ENCODE peak calls at places on chromosomes 13 and 19, in eight cellular contexts. G, E, B, D, S, Z, I and J are unnamed samples.

GRCh38 chr13:106640515-106640914 is 72.6 kb upstream of the ARGLU1 start:
- DNase-seq in B (no peak), G (no peak), D (no peak), S (no peak), Z (no peak), E (no peak), I (no peak), J (no peak)

GRCh38 chr19:55676889-55677505 is 2.0 kb downstream of the EPN1 start:
- DNase-seq in B (no peak), S (no peak), Z (no peak), G (no peak), E (no peak), D (no peak), I (no peak), J (no peak)

GRCh38 chr19:58095328-58095727 is 2.7 kb downstream of the ZSCAN18 start:
- DNase-seq in B (no peak), D (no peak), E (no peak), Z (no peak), S (no peak), G (no peak), I (no peak), J (no peak)

GRCh38 chr13:105343134-105343806 is 1192.2 kb downstream of the EFNB2 start:
- DNase-seq in G (no peak), D (no peak), E (no peak), B (no peak), Z (no peak), I (no peak), S (no peak), J (no peak)

GRCh38 chr13:73987618-73988017 is 146.6 kb downstream of the KLF12 start:
- DNase-seq in S (no peak), B (no peak), I (no peak), D (no peak), G (no peak), E (no peak), Z (no peak), J (no peak)

GRCh38 chr13:106521101-106521799 is 14.2 kb downstream of the EFNB2 start:
- DNase-seq in G (no peak), I (no peak), S (no peak), B (no peak), D (no peak), E (no peak), Z (no peak), J (no peak)

GRCh38 chr13:75963318-75963717 is 327.2 kb downstream of the LMO7 start:
- DNase-seq in S (no peak), B (no peak), I (no peak), Z (no peak), G (peak; percentile 34), E (no peak), D (no peak), J (no peak)

GRCh38 chr13:114194853-114195252 is 15.8 kb downstream of the CFAP97D2 start:
- DNase-seq in E (no peak), B (no peak), I (no peak), D (no peak), Z (no peak), G (no peak), S (no peak), J (no peak)

GRCh38 chr13:29901714-29902631 is 51.6 kb upstream of the UBL3 start:
- DNase-seq in B (no peak), Z (no peak), S (peak; percentile 68), I (no peak), G (peak; percentile 94), D (no peak), E (peak; percentile 47), J (no peak)

GRCh38 chr13:54852831-54853230 is 1824.2 kb downstream of the OLFM4 start:
- DNase-seq in D (no peak), Z (no peak), E (no peak), B (no peak), S (no peak), G (no peak), I (no peak), J (no peak)

GRCh38 chr13:99980201-99981114 is 1.1 kb upstream of the ZIC2 start:
- DNase-seq in D (peak; percentile 81), E (peak; percentile 80), G (peak; percentile 54), B (peak; percentile 90), I (peak; percentile 68), S (peak; percentile 38), Z (peak; percentile 75), J (no peak)

GRCh38 chr13:113647351-113648217 is 10.4 kb downstream of the ATP4B start:
- DNase-seq in I (peak; percentile 90), B (peak; percentile 96), E (peak; percentile 98), G (no peak), Z (peak; percentile 94), S (peak; percentile 84), D (peak; percentile 96), J (peak; percentile 88)

GRCh38 chr13:86108334-86108733 is 309.1 kb upstream of the SLITRK6 start:
- DNase-seq in I (no peak), E (no peak), D (no peak), S (no peak), G (no peak), B (no peak), Z (no peak), J (no peak)

GRCh38 chr19:21326169-21326568 is 3.0 kb downstream of the ZNF708 start:
- DNase-seq in D (no peak), E (no peak), Z (no peak), I (no peak), S (no peak), B (no peak), G (no peak), J (no peak)

GRCh38 chr13:57877596-57877995 is 246.1 kb downstream of the PCDH17 start:
- DNase-seq in D (no peak), Z (no peak), S (no peak), E (no peak), I (no peak), G (peak; percentile 24), B (no peak), J (no peak)

GRCh38 chr19:15425321-15425950 is 6.6 kb upstream of the AKAP8L start:
- DNase-seq in I (no peak), S (no peak), E (no peak), Z (no peak), B (no peak), D (no peak), G (no peak), J (no peak)

GRCh38 chr19:15427350-15427700 is 8.5 kb upstream of the AKAP8L start:
- DNase-seq in D (no peak), E (no peak), B (no peak), Z (no peak), S (no peak), I (no peak), G (no peak), J (no peak)

GRCh38 chr19:15427991-15428471 is 9.2 kb upstream of the AKAP8L start:
- DNase-seq in D (no peak), Z (no peak), G (no peak), I (no peak), S (no peak), E (no peak), B (no peak), J (peak; percentile 59)

GRCh38 chr19:15424692-15425272 is 6.0 kb upstream of the AKAP8L start:
- DNase-seq in G (no peak), B (no peak), E (no peak), Z (no peak), I (no peak), D (no peak), S (no peak), J (no peak)

DNA sequence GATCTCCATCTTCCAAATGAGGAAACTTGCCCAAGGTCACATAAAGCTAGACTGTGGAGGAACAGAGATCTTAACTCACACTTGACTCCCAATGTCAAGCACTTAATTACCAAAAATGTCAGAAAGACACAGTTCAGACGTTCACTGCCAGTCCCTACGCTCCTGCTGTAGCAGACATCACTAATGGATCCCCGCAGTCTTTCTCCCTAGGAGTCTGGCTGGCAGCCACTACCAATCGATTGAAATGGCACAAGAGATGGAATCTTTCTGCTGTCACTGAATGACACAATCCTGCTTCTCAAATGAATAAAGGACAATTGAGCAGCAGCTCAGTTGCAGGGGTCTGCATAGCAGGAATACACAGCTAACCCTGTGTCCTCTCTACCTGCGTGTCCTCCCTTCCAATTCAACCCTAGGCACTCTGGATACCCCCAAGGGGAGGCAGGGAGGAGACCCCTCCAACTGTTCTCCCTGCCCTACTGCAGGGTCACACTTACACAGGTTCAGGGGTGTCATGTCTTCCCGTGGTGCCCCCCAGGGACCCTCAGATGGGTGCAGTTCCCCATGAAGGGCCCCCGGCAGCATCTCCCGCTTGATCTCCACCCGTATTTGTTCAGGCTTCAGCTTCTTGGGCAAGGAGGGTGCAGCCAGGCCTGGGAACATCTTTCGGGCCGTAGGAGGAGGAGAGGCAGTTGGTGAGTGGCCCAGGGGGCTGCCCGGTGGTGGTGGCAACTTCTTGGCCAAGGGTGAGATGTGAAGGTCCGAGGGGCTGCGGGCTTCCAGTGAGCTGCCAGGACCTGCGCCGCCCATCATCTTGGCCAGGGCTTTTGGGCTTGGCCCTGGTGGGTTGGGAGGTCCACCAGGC is 7.9 kb upstream of the AKAP8L start:
- DNase-seq in I (no peak), G (no peak), D (peak; percentile 89), E (no peak), Z (peak; percentile 52), B (no peak), S (no peak), J (peak; percentile 48)
- H3K4me1 ChIP-seq in I (peaks cover 45% of the 10 kb centered on the region), G (peaks cover 19% of the 10 kb centered on the region), D (no peaks in the 10 kb centered on the region), E (peaks cover 17% of the 10 kb centered on the region), Z (peaks cover 13% of the 10 kb centered on the region), B (no peaks in the 10 kb centered on the region), S (peaks cover 9% of the 10 kb centered on the region), J (peaks cover 11% of the 10 kb centered on the region)

GRCh38 chr19:48393196-48393558 is 291 bp upstream of the GRIN2D start:
- DNase-seq in I (no peak), B (no peak), G (no peak), S (no peak), E (no peak), Z (no peak), D (no peak), J (no peak)
- H3K4me1 ChIP-seq in I (peaks cover 32% of the 10 kb centered on the region), B (no peaks in the 10 kb centered on the region), G (peaks cover 39% of the 10 kb centered on the region), S (no peaks in the 10 kb centered on the region), E (peaks cover 11% of the 10 kb centered on the region), Z (peaks cover 22% of the 10 kb centered on the region), D (no peaks in the 10 kb centered on the region), J (no peaks in the 10 kb centered on the region)

GRCh38 chr19:16085115-16085514 is 8.8 kb downstream of the TPM4 start:
- DNase-seq in E (no peak), G (peak; percentile 67), I (no peak), Z (no peak), B (no peak), S (no peak), D (no peak), J (no peak)

GRCh38 chr19:16088351-16088984 is 12.2 kb downstream of the TPM4 start:
- DNase-seq in E (no peak), G (no peak), D (no peak), Z (no peak), I (no peak), B (no peak), S (no peak), J (no peak)

GRCh38 chr19:16087940-16088339 is 11.6 kb downstream of the TPM4 start:
- DNase-seq in B (no peak), E (no peak), G (no peak), Z (no peak), S (no peak), D (no peak), I (no peak), J (peak; percentile 57)

GRCh38 chr19:16088985-16089846 is 12.9 kb downstream of the TPM4 start:
- DNase-seq in D (no peak), B (no peak), G (no peak), I (no peak), S (no peak), E (no peak), Z (peak; percentile 84), J (no peak)

GRCh38 chr19:16084067-16084685 is 7.9 kb downstream of the TPM4 start:
- DNase-seq in E (no peak), S (no peak), Z (no peak), I (no peak), D (no peak), B (no peak), G (no peak), J (no peak)
- H3K4me1 ChIP-seq in E (peaks cover 40% of the 10 kb centered on the region), S (peaks cover 3% of the 10 kb centered on the region), Z (peaks cover 52% of the 10 kb centered on the region), I (peaks cover 66% of the 10 kb centered on the region), D (no peaks in the 10 kb centered on the region), B (no peaks in the 10 kb centered on the region), G (peaks cover 13% of the 10 kb centered on the region), J (peaks cover 2% of the 10 kb centered on the region)

GRCh38 chr19:50427318-50427925 is 5.3 kb upstream of the MYBPC2 start:
- DNase-seq in E (no peak), I (no peak), G (no peak), B (no peak), S (no peak), Z (no peak), D (no peak), J (no peak)
- H3K4me1 ChIP-seq in E (peaks cover 3% of the 10 kb centered on the region), I (peaks cover 25% of the 10 kb centered on the region), G (peaks cover 13% of the 10 kb centered on the region), B (no peaks in the 10 kb centered on the region), S (peaks cover 4% of the 10 kb centered on the region), Z (peaks cover 11% of the 10 kb centered on the region), D (no peaks in the 10 kb centered on the region), J (peaks cover 2% of the 10 kb centered on the region)